ENCODE peak calls at places on chromosomes 3 and 15, in seven cellular contexts. Y is IMR-90, Q is trophoblast cell, S is mesendoderm, A is H9, F is H1, W is mesenchymal stem cell. Z is an unnamed sample.

GRCh38 chr3:134505485-134505884 is 19.6 kb downstream of the CEP63 start:
- DNase-seq in W (no peak), A (no peak), Q (no peak), S (no peak), F (no peak), Y (no peak), Z (no peak)

GRCh38 chr3:174403831-174404230 is 455.3 kb upstream of the NAALADL2 start:
- DNase-seq in Q (no peak), W (no peak), F (no peak), Y (no peak), S (no peak), A (no peak), Z (no peak)

GRCh38 chr3:14161282-14161681 is 17.1 kb downstream of the XPC start:
- DNase-seq in S (no peak), Y (no peak), W (no peak), A (no peak), F (no peak), Q (no peak), Z (no peak)

GRCh38 chr3:102830415-102830814 is 395.6 kb downstream of the ZPLD1 start:
- DNase-seq in S (no peak), Q (no peak), F (no peak), A (no peak), Y (no peak), W (no peak), Z (no peak)

GRCh38 chr15:78880242-78880533 is 7.5 kb downstream of the MORF4L1 start:
- DNase-seq in Y (peak), Q (peak), S (no peak), F (no peak), W (peak), A (no peak), Z (no peak)

GRCh38 chr3:35908366-35909232 is 269.3 kb downstream of the ARPP21 start:
- DNase-seq in S (peak), A (peak), Y (peak), W (peak), F (peak), Q (peak), Z (peak)

GRCh38 chr15:74896316-74896715 is 6.5 kb downstream of the MPI start:
- DNase-seq in Q (no peak), A (no peak), F (no peak), W (no peak), Y (no peak), S (no peak), Z (no peak)

GRCh38 chr15:40150163-40150925 is 10.5 kb upstream of the BUB1B start:
- DNase-seq in W (peak), F (no peak), Y (peak), Q (peak), A (no peak), S (no peak), Z (no peak)

GRCh38 chr15:57861039-57861638 is 154.6 kb downstream of the POLR2M start:
- DNase-seq in W (peak), Y (peak), A (no peak), F (no peak), S (peak), Q (peak), Z (peak)

GRCh38 chr15:90160781-90161727 is 40.1 kb upstream of the SEMA4B start:
- DNase-seq in A (peak), S (no peak), Y (no peak), Q (no peak), W (no peak), F (peak), Z (no peak)

GRCh38 chr3:197030379-197031314 is 1.0 kb upstream of the MELTF start:
- DNase-seq in Y (no peak), F (peak), S (peak), W (no peak), Q (no peak), A (peak), Z (no peak)

GRCh38 chr15:41474941-41475340 is 18.7 kb upstream of the ITPKA start:
- DNase-seq in Y (no peak), A (no peak), F (no peak), W (no peak), Q (no peak), S (no peak), Z (no peak)

GRCh38 chr3:17478673-17479072 is 263.8 kb downstream of the TBC1D5 start:
- DNase-seq in Q (peak), A (no peak), Y (peak), W (peak), F (no peak), S (peak), Z (no peak)

GRCh38 chr3:150063237-150063636 is 92.5 kb upstream of the PFN2 start:
- DNase-seq in W (no peak), S (no peak), Q (no peak), A (no peak), F (no peak), Y (no peak), Z (no peak)

GRCh38 chr3:40116478-40117162 is 192.9 kb upstream of the EIF1B start:
- DNase-seq in Y (peak), Q (peak), F (no peak), A (no peak), W (no peak), S (no peak), Z (no peak)

GRCh38 chr3:44065311-44065710 is 176.4 kb upstream of the TOPAZ1 start:
- DNase-seq in S (no peak), Y (no peak), F (no peak), A (no peak), Q (no peak), W (no peak), Z (no peak)

GRCh38 chr3:39568508-39568907 is 101.0 kb downstream of the MOBP start:
- DNase-seq in Y (no peak), S (no peak), F (no peak), A (no peak), Q (no peak), W (no peak), Z (no peak)

GRCh38 chr3:46022909-46023785 is 4.1 kb downstream of the XCR1 start:
- DNase-seq in S (no peak), F (peak), Q (peak), A (no peak), W (no peak), Y (no peak), Z (no peak)

GRCh38 chr15:79430901-79431635 is 1.1 kb upstream of the MINAR1 start:
- DNase-seq in Q (no peak), Y (no peak), W (peak), S (peak), F (peak), A (no peak), Z (peak)

GRCh38 chr3:58776231-58776630 is 109.7 kb upstream of the FAM3D start:
- DNase-seq in Q (no peak), S (peak), A (no peak), Y (no peak), F (no peak), W (no peak), Z (no peak)

GRCh38 chr15:83106994-83107840 is at the start of gene TM6SF1:
- DNase-seq in S (peak), Y (no peak), W (no peak), F (peak), A (peak), Q (no peak), Z (no peak)

GRCh38 chr15:101201411-101202174 is 50.3 kb downstream of the CHSY1 start:
- DNase-seq in F (peak), S (peak), Q (peak), W (peak), Y (peak), A (peak), Z (peak)

GRCh38 chr3:137992592-137992991 is 17.4 kb upstream of the CLDN18 start:
- DNase-seq in W (no peak), F (no peak), Q (no peak), S (no peak), A (no peak), Y (peak), Z (no peak)

GRCh38 chr3:129820587-129820986 is 72.9 kb downstream of the TMCC1 start:
- DNase-seq in Q (no peak), F (no peak), S (no peak), A (no peak), Y (no peak), W (no peak), Z (no peak)

GRCh38 chr15:48652510-48653076 is 7.1 kb upstream of the FBN1 start:
- DNase-seq in F (no peak), Y (no peak), S (no peak), Q (no peak), A (no peak), W (no peak), Z (no peak)

GRCh38 chr3:46372492-46373359 is 2.0 kb downstream of the CCR5 start:
- DNase-seq in Y (peak), F (no peak), Q (peak), S (peak), A (no peak), W (peak), Z (no peak)

GRCh38 chr3:29718661-29719065 is 437.8 kb downstream of the RBMS3 start:
- DNase-seq in W (no peak), S (no peak), A (no peak), Q (peak), Y (peak), F (no peak), Z (no peak)

GRCh38 chr3:64214002-64214696 is 11.1 kb downstream of the PRICKLE2 start:
- DNase-seq in A (no peak), Y (peak), W (peak), F (no peak), Q (no peak), S (no peak), Z (no peak)

GRCh38 chr3:193508108-193508507 is 46.6 kb downstream of the ATP13A4 start:
- DNase-seq in S (no peak), A (no peak), F (no peak), Q (no peak), W (no peak), Y (no peak), Z (no peak)

GRCh38 chr3:193509103-193509965 is 45.4 kb downstream of the ATP13A4 start:
- DNase-seq in W (no peak), Y (no peak), S (peak), A (no peak), F (no peak), Q (peak), Z (no peak)

GRCh38 chr3:193510154-193510553 is 44.5 kb downstream of the ATP13A4 start:
- DNase-seq in Q (no peak), S (no peak), Y (no peak), W (no peak), A (no peak), F (no peak), Z (no peak)

GRCh38 chr3:193502871-193503270 is 51.8 kb downstream of the ATP13A4 start:
- DNase-seq in Y (no peak), S (peak), W (no peak), F (no peak), A (no peak), Q (no peak), Z (no peak)

GRCh38 chr3:193507566-193507965 is 47.1 kb downstream of the ATP13A4 start:
- DNase-seq in S (no peak), Q (peak), Y (no peak), A (no peak), F (no peak), W (no peak), Z (no peak)
- H3K4ac ChIP-seq in S (no peak), Q (no peak), Y (no peak), A (no peak), F (no peak), W (no peak), Z (no peak)

DNA sequence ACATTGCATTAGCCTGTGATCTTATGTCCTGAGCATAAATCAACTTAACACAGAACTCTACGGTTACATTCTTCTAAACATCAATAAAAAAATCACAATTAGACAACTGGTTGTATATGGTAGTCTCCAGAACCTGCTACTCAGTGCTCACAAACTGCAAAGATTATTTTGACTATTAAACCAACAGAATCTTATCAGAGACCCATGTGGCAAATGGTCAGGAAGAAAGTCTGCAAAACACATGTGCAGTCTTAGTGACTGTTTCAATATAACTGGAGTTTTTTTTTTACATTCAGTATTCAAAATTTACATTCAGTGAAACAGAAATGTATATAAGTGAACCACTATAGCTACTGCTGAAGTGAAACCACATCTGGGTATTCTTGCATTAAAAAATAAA is 27.3 kb upstream of the PYGO1 start:
- DNase-seq in S (no peak), W (no peak), Y (no peak), A (no peak), Q (no peak), F (no peak), Z (no peak)
- H3K4ac ChIP-seq in S (no peak), W (no peak), Y (no peak), A (no peak), Q (no peak), F (no peak), Z (no peak)

GRCh38 chr3:76827647-76828273 is 212.1 kb upstream of the ROBO2 start:
- DNase-seq in Q (no peak), W (peak), S (no peak), Y (no peak), A (no peak), F (no peak), Z (no peak)
- H3K4ac ChIP-seq in Q (no peak), W (no peak), S (no peak), Y (no peak), A (no peak), F (no peak), Z (no peak)

GRCh38 chr15:27498700-27499099 is 527.7 kb downstream of the GABRG3 start:
- DNase-seq in A (no peak), Q (no peak), F (no peak), W (no peak), S (no peak), Y (no peak), Z (no peak)
- H3K4ac ChIP-seq in A (no peak), Q (no peak), F (no peak), W (no peak), S (no peak), Y (no peak), Z (no peak)

GRCh38 chr15:80464952-80465645 is 60.9 kb downstream of the ARNT2 start:
- DNase-seq in S (no peak), Y (peak), W (no peak), F (no peak), Q (no peak), A (no peak), Z (no peak)
- H3K4ac ChIP-seq in S (no peak), Y (peak), W (no peak), F (no peak), Q (no peak), A (no peak), Z (no peak)

DNA sequence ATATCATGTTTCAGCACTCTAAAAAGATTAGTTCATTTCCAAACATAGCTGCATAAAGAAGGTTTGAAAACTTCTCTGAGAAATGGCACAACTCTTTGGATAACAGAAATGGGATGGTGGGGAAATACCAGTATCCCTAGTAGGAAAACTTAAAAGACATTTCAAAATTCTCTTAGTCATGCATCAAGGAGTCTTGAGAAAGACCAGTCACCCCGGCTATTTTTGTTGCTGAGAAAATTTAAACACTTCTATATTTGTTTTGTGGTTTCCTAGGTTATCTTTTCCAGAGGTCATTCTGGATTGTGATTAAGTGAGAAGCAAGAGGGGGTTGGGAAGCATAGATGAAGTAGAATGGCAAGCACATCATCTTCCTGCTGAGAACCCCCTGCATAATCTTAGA is 447.7 kb upstream of the THBS1 start:
- DNase-seq in A (no peak), Q (peak), Y (peak), W (peak), S (no peak), F (no peak), Z (no peak)
- H3K4ac ChIP-seq in A (no peak), Q (no peak), Y (peak), W (no peak), S (no peak), F (no peak), Z (no peak)

GRCh38 chr3:81585057-81585456 is 176.4 kb downstream of the GBE1 start:
- DNase-seq in A (no peak), Y (no peak), S (no peak), F (no peak), W (no peak), Q (no peak), Z (no peak)
- H3K4ac ChIP-seq in A (no peak), Y (no peak), S (no peak), F (no peak), W (no peak), Q (no peak), Z (no peak)

GRCh38 chr3:65561617-65562016 is 477.1 kb downstream of the MAGI1 start:
- DNase-seq in Y (no peak), S (no peak), Q (no peak), W (no peak), A (no peak), F (no peak), Z (no peak)
- H3K4ac ChIP-seq in Y (no peak), S (no peak), Q (no peak), W (no peak), A (no peak), F (no peak), Z (no peak)

GRCh38 chr3:193211984-193212383 is 29.0 kb upstream of the PLAAT1 start:
- DNase-seq in S (no peak), W (no peak), A (no peak), Y (no peak), F (no peak), Q (no peak), Z (no peak)
- H3K4ac ChIP-seq in S (no peak), W (no peak), A (no peak), Y (no peak), F (no peak), Q (no peak), Z (no peak)

GRCh38 chr3:23832523-23832922 is 26.8 kb downstream of the UBE2E1 start:
- DNase-seq in Q (no peak), F (no peak), W (no peak), Y (no peak), S (no peak), A (no peak), Z (no peak)

GRCh38 chr3:23830869-23831484 is 25.2 kb downstream of the UBE2E1 start:
- DNase-seq in Y (no peak), A (no peak), Q (no peak), S (no peak), W (no peak), F (no peak), Z (no peak)

GRCh38 chr3:23829242-23829934 is 23.6 kb downstream of the UBE2E1 start:
- DNase-seq in F (no peak), Q (no peak), W (no peak), S (no peak), A (no peak), Y (no peak), Z (no peak)

GRCh38 chr3:23834082-23834870 is 28.5 kb downstream of the UBE2E1 start:
- DNase-seq in A (no peak), Y (no peak), S (peak), Q (no peak), W (no peak), F (no peak), Z (no peak)

GRCh38 chr3:23831517-23832394 is 26.0 kb downstream of the UBE2E1 start:
- DNase-seq in F (no peak), W (no peak), A (no peak), Q (no peak), Y (no peak), S (no peak), Z (no peak)
- H3K4ac ChIP-seq in F (no peak), W (no peak), A (no peak), Q (no peak), Y (no peak), S (no peak), Z (no peak)

Z was measured in neuronal stem cell.